ENCODE peak calls at places on chromosome 17, in nine cellular contexts. Q is transverse colon, E is bronchial epithelial cell, R is ascending aorta, H is fibroblast of lung, Z is brain microvascular endothelial cell, C is hepatocyte, N is IMR-90, M is OCI-LY7. G is an unnamed sample. For H3K36me3, the result is how much of the 10 kb centered on the place peaks cover.

GRCh38 chr17:53736516-53737274 is 86.0 kb upstream of the KIF2B start:
- DNase-seq in Q (no peak), E (no peak), R (no peak), H (no peak), Z (no peak), C (no peak), N (no peak), M (no peak), G (no peak)

GRCh38 chr17:36131436-36131835 is 27.8 kb downstream of the CCL4 start:
- DNase-seq in Q (no peak), E (no peak), R (no peak), H (no peak), Z (no peak), C (no peak), N (no peak), M (no peak), G (no peak)

GRCh38 chr17:78903101-78903779 is at the start of gene CEP295NL:
- DNase-seq in Q (no peak), E (no peak), R (no peak), H (peak), Z (no peak), C (peak), N (peak), M (no peak), G (no peak)

GRCh38 chr17:75830168-75831031 is 13.8 kb downstream of the UNC13D start:
- DNase-seq in Q (peak), E (no peak), R (no peak), H (no peak), Z (no peak), C (no peak), N (no peak), M (peak), G (no peak)

GRCh38 chr17:28675485-28675884 is 13.5 kb downstream of the SUPT6H start:
- DNase-seq in Q (no peak), E (no peak), R (no peak), H (no peak), Z (no peak), C (no peak), N (peak), M (no peak), G (no peak)

GRCh38 chr17:49352587-49353154 is 9.4 kb downstream of the ZNF652 start:
- DNase-seq in Q (no peak), E (no peak), R (no peak), H (no peak), Z (no peak), C (no peak), N (no peak), M (no peak), G (no peak)

GRCh38 chr17:45410144-45411091 is 22.3 kb downstream of the ARHGAP27 start:
- DNase-seq in Q (peak), E (no peak), R (no peak), H (no peak), Z (no peak), C (no peak), N (no peak), M (peak), G (peak)

GRCh38 chr17:75664099-75664549 is 2.8 kb downstream of the RECQL5 start:
- DNase-seq in Q (no peak), E (no peak), R (no peak), H (no peak), Z (no peak), C (no peak), N (no peak), M (peak), G (no peak)

GRCh38 chr17:63988741-63989621 is 9.2 kb upstream of the PRR29 start:
- DNase-seq in Q (no peak), E (no peak), R (no peak), H (no peak), Z (no peak), C (peak), N (no peak), M (no peak), G (peak)

GRCh38 chr17:3843935-3844516 is 2.0 kb downstream of the NCBP3 start:
- DNase-seq in Q (peak), E (peak), R (no peak), H (peak), Z (no peak), C (peak), N (no peak), M (peak), G (peak)

GRCh38 chr17:44213403-44214229 is 5.9 kb downstream of the UBTF start:
- DNase-seq in Q (no peak), E (no peak), R (no peak), H (no peak), Z (no peak), C (no peak), N (no peak), M (no peak), G (peak)

GRCh38 chr17:43456661-43457361 is 27.0 kb upstream of the DHX8 start:
- DNase-seq in Q (peak), E (peak), R (no peak), H (peak), Z (no peak), C (no peak), N (peak), M (no peak), G (no peak)

GRCh38 chr17:36885161-36885735 is 52.0 kb upstream of the LHX1 start:
- DNase-seq in Q (no peak), E (no peak), R (no peak), H (no peak), Z (no peak), C (no peak), N (no peak), M (no peak), G (no peak)

GRCh38 chr17:43945074-43945824 is 3.0 kb upstream of the PPY start:
- DNase-seq in Q (no peak), E (no peak), R (no peak), H (peak), Z (no peak), C (no peak), N (peak), M (no peak), G (no peak)

GRCh38 chr17:43536236-43537088 is 9.7 kb downstream of the ETV4 start:
- DNase-seq in Q (no peak), E (peak), R (no peak), H (peak), Z (peak), C (no peak), N (peak), M (peak), G (peak)

GRCh38 chr17:29514792-29515191 is 52.0 kb downstream of the ABHD15 start:
- DNase-seq in Q (no peak), E (no peak), R (no peak), H (peak), Z (no peak), C (no peak), N (peak), M (no peak), G (no peak)

GRCh38 chr17:36848008-36848902 is 89.0 kb upstream of the LHX1 start:
- DNase-seq in Q (no peak), E (peak), R (no peak), H (no peak), Z (no peak), C (no peak), N (no peak), M (no peak), G (peak)

GRCh38 chr17:49031965-49032928 is 35.1 kb downstream of the IGF2BP1 start:
- DNase-seq in Q (peak), E (peak), R (no peak), H (peak), Z (peak), C (peak), N (peak), M (peak), G (no peak)

GRCh38 chr17:66963521-66964082 is 905 bp upstream of the CACNG4 start:
- DNase-seq in Q (no peak), E (no peak), R (no peak), H (no peak), Z (no peak), C (no peak), N (no peak), M (no peak), G (no peak)

GRCh38 chr17:79965806-79966205 is 69.9 kb downstream of the TBC1D16 start:
- DNase-seq in Q (no peak), E (no peak), R (peak), H (peak), Z (no peak), C (no peak), N (no peak), M (no peak), G (no peak)

GRCh38 chr17:28524476-28525415 is 18.6 kb downstream of the FOXN1 start:
- DNase-seq in Q (peak), E (peak), R (no peak), H (peak), Z (peak), C (peak), N (peak), M (no peak), G (no peak)

GRCh38 chr17:21275579-21276339 is 8.8 kb upstream of the MAP2K3 start:
- DNase-seq in Q (peak), E (peak), R (peak), H (peak), Z (peak), C (peak), N (peak), M (peak), G (peak)

GRCh38 chr17:38663125-38663751 is 11.5 kb downstream of the EPOP start:
- DNase-seq in Q (peak), E (peak), R (no peak), H (peak), Z (peak), C (peak), N (peak), M (peak), G (peak)

GRCh38 chr17:66472123-66472522 is 169.7 kb downstream of the PRKCA start:
- DNase-seq in Q (no peak), E (no peak), R (no peak), H (no peak), Z (no peak), C (no peak), N (no peak), M (no peak), G (no peak)

GRCh38 chr17:75776399-75777242 is 8.0 kb upstream of the UNK start:
- DNase-seq in Q (no peak), E (peak), R (peak), H (peak), Z (no peak), C (peak), N (no peak), M (no peak), G (peak)

GRCh38 chr17:67500677-67501300 is 123.7 kb downstream of the PITPNC1 start:
- DNase-seq in Q (no peak), E (no peak), R (no peak), H (no peak), Z (no peak), C (no peak), N (no peak), M (no peak), G (no peak)

GRCh38 chr17:42819939-42820535 is 4.0 kb downstream of the BECN1 start:
- DNase-seq in Q (peak), E (peak), R (no peak), H (peak), Z (peak), C (peak), N (peak), M (peak), G (peak)

GRCh38 chr17:64339516-64340475 is 50.9 kb downstream of the PECAM1 start:
- DNase-seq in Q (no peak), E (no peak), R (no peak), H (peak), Z (no peak), C (no peak), N (no peak), M (no peak), G (no peak)

GRCh38 chr17:17191346-17191792 is 14.8 kb downstream of the PLD6 start:
- DNase-seq in Q (no peak), E (peak), R (peak), H (peak), Z (peak), C (no peak), N (peak), M (no peak), G (no peak)

GRCh38 chr17:11836508-11836907 is 160.8 kb downstream of the ZNF18 start:
- DNase-seq in Q (no peak), E (no peak), R (no peak), H (no peak), Z (no peak), C (no peak), N (no peak), M (no peak), G (no peak)

GRCh38 chr17:75096082-75096625 is 8.4 kb downstream of the SLC16A5 start:
- DNase-seq in Q (peak), E (peak), R (peak), H (peak), Z (peak), C (peak), N (peak), M (no peak), G (peak)

GRCh38 chr17:43994272-43995149 is 9.9 kb upstream of the NAGS start:
- DNase-seq in Q (peak), E (no peak), R (peak), H (peak), Z (peak), C (peak), N (peak), M (peak), G (peak)

GRCh38 chr17:82052638-82053059 is 951 bp downstream of the GPS1 start:
- DNase-seq in Q (no peak), E (no peak), R (no peak), H (no peak), Z (no peak), C (no peak), N (no peak), M (no peak), G (no peak)

GRCh38 chr17:82053556-82054263 is 2.0 kb downstream of the GPS1 start:
- DNase-seq in Q (no peak), E (no peak), R (no peak), H (no peak), Z (no peak), C (no peak), N (no peak), M (no peak), G (peak)

GRCh38 chr17:82054351-82055022 is 2.8 kb downstream of the GPS1 start:
- DNase-seq in Q (no peak), E (no peak), R (no peak), H (no peak), Z (no peak), C (no peak), N (no peak), M (no peak), G (peak)

GRCh38 chr17:82051776-82052637 is at the start of the genes GPS1 and RFNG:
- DNase-seq in Q (peak), E (peak), R (peak), H (peak), Z (no peak), C (peak), N (peak), M (peak), G (peak)

GRCh38 chr17:82053130-82053529 is 1.4 kb downstream of the GPS1 start:
- DNase-seq in Q (no peak), E (no peak), R (no peak), H (no peak), Z (no peak), C (no peak), N (no peak), M (no peak), G (peak)
- H3K36me3 ChIP-seq in Q (under half), E (under half), R (half or more), H (under half), Z (under half), C (under half), N (half or more), M (under half), G (half or more)

GRCh38 chr17:1686086-1686485 is 1.4 kb upstream of the PRPF8 start:
- DNase-seq in Q (no peak), E (peak), R (no peak), H (no peak), Z (no peak), C (peak), N (no peak), M (no peak), G (no peak)

GRCh38 chr17:1684307-1685189 is at the start of gene PRPF8:
- DNase-seq in Q (peak), E (peak), R (peak), H (peak), Z (peak), C (peak), N (peak), M (peak), G (peak)

DNA sequence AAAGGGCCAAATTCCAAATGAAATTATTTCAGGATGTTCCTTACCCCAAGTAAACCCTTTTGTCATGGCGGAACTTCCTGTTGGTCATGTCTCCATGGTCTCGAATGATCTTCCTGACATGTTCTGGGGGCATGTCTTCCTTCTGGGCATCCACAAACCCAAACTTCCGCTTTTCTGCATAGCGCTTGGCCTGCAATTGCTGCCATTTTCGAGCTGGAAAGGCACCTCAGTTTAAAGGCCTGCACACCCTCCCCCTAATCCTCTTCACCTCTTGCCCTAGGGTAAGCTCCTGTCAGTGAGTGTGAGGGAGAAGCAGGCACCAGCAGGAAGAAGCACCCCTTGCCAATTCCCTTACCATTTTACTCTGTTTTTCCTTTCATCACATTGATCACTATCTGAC is 1.2 kb downstream of the PRPF8 start:
- DNase-seq in Q (no peak), E (no peak), R (no peak), H (no peak), Z (no peak), C (no peak), N (no peak), M (no peak), G (no peak)
- H3K36me3 ChIP-seq in Q (under half), E (under half), R (under half), H (under half), Z (under half), C (under half), N (under half), M (half or more), G (half or more)

DNA sequence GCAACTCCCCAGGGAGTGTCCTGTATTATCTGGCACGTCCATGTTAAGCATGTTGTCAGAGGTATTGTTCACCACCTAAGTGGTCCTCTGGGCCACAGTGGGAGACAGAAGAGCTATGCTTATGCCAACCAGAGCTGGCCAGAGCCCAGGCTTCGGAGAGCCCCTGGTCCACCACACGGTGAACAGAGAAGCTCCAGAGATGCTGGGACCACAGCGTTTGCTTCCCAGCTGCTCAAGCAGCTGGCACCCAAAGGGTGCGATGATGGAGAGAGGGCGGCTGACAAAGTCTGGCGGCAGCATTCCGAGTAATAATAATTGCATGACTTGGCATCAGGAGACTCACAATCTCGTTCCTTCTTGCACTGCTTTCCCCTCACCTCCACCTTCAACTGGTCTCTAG is 35.8 kb upstream of the RCVRN start:
- DNase-seq in Q (no peak), E (no peak), R (no peak), H (no peak), Z (no peak), C (no peak), N (no peak), M (no peak), G (no peak)
- H3K36me3 ChIP-seq in Q (under half), E (under half), R (under half), H (under half), Z (under half), C (under half), N (under half), M (under half), G (under half)

GRCh38 chr17:50363217-50364060 is 9.5 kb downstream of the MRPL27 start:
- DNase-seq in Q (no peak), E (no peak), R (no peak), H (peak), Z (peak), C (no peak), N (peak), M (no peak), G (no peak)
- H3K36me3 ChIP-seq in Q (under half), E (under half), R (under half), H (under half), Z (under half), C (under half), N (half or more), M (under half), G (half or more)

GRCh38 chr17:58311429-58311894 is 17.1 kb downstream of the TSPOAP1 start:
- DNase-seq in Q (no peak), E (no peak), R (peak), H (no peak), Z (no peak), C (no peak), N (no peak), M (no peak), G (no peak)

GRCh38 chr17:58312021-58312630 is 16.5 kb downstream of the TSPOAP1 start:
- DNase-seq in Q (no peak), E (no peak), R (peak), H (no peak), Z (no peak), C (no peak), N (no peak), M (no peak), G (no peak)

GRCh38 chr17:58313815-58314705 is 14.5 kb downstream of the TSPOAP1 start:
- DNase-seq in Q (no peak), E (no peak), R (peak), H (no peak), Z (no peak), C (peak), N (no peak), M (no peak), G (no peak)

GRCh38 chr17:58314706-58315015 is 13.9 kb downstream of the TSPOAP1 start:
- DNase-seq in Q (no peak), E (no peak), R (peak), H (no peak), Z (no peak), C (no peak), N (no peak), M (no peak), G (no peak)

DNA sequence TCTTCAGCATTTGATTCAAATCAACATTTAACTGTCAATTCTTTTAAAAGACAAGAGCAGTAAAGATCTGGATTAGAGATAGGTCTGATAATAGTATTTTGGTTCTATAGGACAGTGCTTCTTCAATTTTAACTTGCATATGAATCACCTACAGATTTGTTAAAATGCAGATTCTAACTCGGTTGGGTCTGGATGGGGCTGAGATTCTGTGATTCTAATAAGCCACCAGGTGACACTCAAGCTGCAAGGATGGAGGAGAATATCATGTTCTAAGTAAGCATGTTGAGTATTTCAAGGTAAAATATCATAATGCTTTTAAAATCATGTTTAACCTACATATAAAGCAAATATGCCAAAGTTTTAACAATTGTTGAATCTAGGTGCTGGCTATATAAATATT is 15.8 kb downstream of the TSPOAP1 start:
- DNase-seq in Q (no peak), E (no peak), R (no peak), H (no peak), Z (no peak), C (peak), N (no peak), M (peak), G (no peak)
- H3K36me3 ChIP-seq in Q (under half), E (under half), R (under half), H (under half), Z (under half), C (under half), N (under half), M (under half), G (under half)

GRCh38 chr17:81458628-81459027 is 54.0 kb downstream of the ACTG1 start:
- DNase-seq in Q (no peak), E (no peak), R (no peak), H (no peak), Z (no peak), C (no peak), N (no peak), M (no peak), G (no peak)
- H3K36me3 ChIP-seq in Q (under half), E (under half), R (half or more), H (under half), Z (under half), C (under half), N (under half), M (under half), G (under half)

DNA sequence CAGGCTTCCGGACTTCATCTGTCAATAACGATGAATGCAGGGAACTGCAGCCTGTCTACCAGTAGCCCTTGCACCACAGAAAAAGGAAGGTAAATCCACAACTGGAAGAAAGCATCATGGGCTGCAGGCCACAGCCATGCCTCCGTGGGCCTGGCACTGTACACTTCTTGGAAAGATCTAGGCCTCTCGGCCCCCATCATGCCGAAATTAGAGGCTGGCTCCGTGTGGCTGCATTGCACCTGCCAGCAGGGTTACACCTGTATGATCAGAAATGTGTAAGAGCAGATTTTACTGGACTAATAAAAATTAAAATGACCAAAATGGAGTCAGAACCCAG is 52.2 kb downstream of the SDK2 start:
- DNase-seq in Q (no peak), E (no peak), R (no peak), H (no peak), Z (no peak), C (no peak), N (no peak), M (no peak), G (peak)
- H3K36me3 ChIP-seq in Q (under half), E (under half), R (under half), H (under half), Z (under half), C (under half), N (under half), M (under half), G (under half)

GRCh38 chr17:47632991-47633390 is 16.7 kb upstream of the KPNB1 start:
- DNase-seq in Q (no peak), E (no peak), R (no peak), H (no peak), Z (no peak), C (no peak), N (no peak), M (no peak), G (no peak)
- H3K36me3 ChIP-seq in Q (under half), E (under half), R (under half), H (under half), Z (under half), C (under half), N (under half), M (under half), G (under half)

G was measured in spleen.